ENCODE peak calls at places on chromosomes 6 and 20, in four cellular contexts. B is AG04449, P is HAP-1, U is adipocyte. T is an unnamed sample.

GRCh38 chr6:129498950-129499870 is 210.8 kb downstream of the ARHGAP18 start:
- DNase-seq in U (peak), B (no peak), P (peak), T (peak)

GRCh38 chr20:57509665-57510237 is 15.2 kb downstream of the CTCFL start:
- DNase-seq in U (peak), B (no peak), P (no peak), T (peak)

GRCh38 chr6:15950962-15951569 is 177.8 kb upstream of the MYLIP start:
- DNase-seq in P (no peak), U (no peak), B (no peak), T (no peak)

GRCh38 chr20:25063546-25063945 is 5.6 kb upstream of the ACSS1 start:
- DNase-seq in P (no peak), U (no peak), B (no peak), T (no peak)

GRCh38 chr6:50925548-50925947 is 106.9 kb downstream of the TFAP2B start:
- DNase-seq in P (no peak), B (no peak), U (no peak), T (no peak)

GRCh38 chr6:13295576-13295975 is 32.8 kb downstream of the TBC1D7 start:
- DNase-seq in P (no peak), U (no peak), B (no peak), T (no peak)

GRCh38 chr6:169335301-169335700 is 81.7 kb upstream of the THBS2 start:
- DNase-seq in U (no peak), B (no peak), P (peak), T (no peak)

GRCh38 chr6:30778001-30778400 is 33.7 kb upstream of the IER3 start:
- DNase-seq in U (no peak), B (no peak), P (no peak), T (no peak)

GRCh38 chr20:37369846-37370245 is 23.9 kb downstream of the SRC start:
- DNase-seq in P (no peak), U (no peak), B (no peak), T (no peak)

GRCh38 chr6:148947621-148948444 is 201.0 kb downstream of the UST start:
- DNase-seq in U (peak), P (peak), B (no peak), T (peak)

GRCh38 chr6:34516391-34517324 is 39.5 kb downstream of the SPDEF start:
- DNase-seq in B (no peak), U (no peak), P (no peak), T (no peak)

GRCh38 chr20:60087563-60088105 is 129.4 kb downstream of the CDH26 start:
- DNase-seq in P (no peak), U (no peak), B (no peak), T (peak)

GRCh38 chr6:104326173-104327001 is 533.3 kb downstream of the HACE1 start:
- DNase-seq in B (no peak), P (no peak), U (peak), T (peak)

GRCh38 chr20:57440678-57441509 is 49.7 kb downstream of the RBM38 start:
- DNase-seq in U (no peak), B (no peak), P (no peak), T (peak)

GRCh38 chr20:45056473-45057148 is 44.3 kb downstream of the KCNS1 start:
- DNase-seq in U (no peak), B (no peak), P (no peak), T (no peak)

GRCh38 chr6:113402541-113402940 is 454.6 kb upstream of the MARCKS start:
- DNase-seq in B (no peak), P (no peak), U (no peak), T (no peak)

GRCh38 chr6:16985484-16986284 is 116.2 kb upstream of the STMND1 start:
- DNase-seq in P (no peak), B (peak), U (peak), T (peak)

GRCh38 chr20:25860531-25861150 is 164.0 kb upstream of the ZNF337 start:
- DNase-seq in P (no peak), B (no peak), U (no peak), T (no peak)

GRCh38 chr6:73388433-73388799 is 6.2 kb upstream of the DDX43 start:
- DNase-seq in U (no peak), B (no peak), P (no peak), T (no peak)

GRCh38 chr20:2005831-2006426 is 12.1 kb upstream of the PDYN start:
- DNase-seq in B (no peak), P (peak), U (peak), T (peak)

GRCh38 chr20:38130687-38131587 is 34.1 kb downstream of the TGM2 start:
- DNase-seq in P (no peak), B (no peak), U (no peak), T (no peak)

GRCh38 chr6:107304421-107305025 is 154.8 kb downstream of the PDSS2 start:
- DNase-seq in U (no peak), B (no peak), P (no peak), T (no peak)

GRCh38 chr6:156691018-156691417 is 86.2 kb upstream of the ARID1B start:
- DNase-seq in U (no peak), P (no peak), B (no peak), T (no peak)

GRCh38 chr6:17455919-17456318 is 62.5 kb downstream of the CAP2 start:
- DNase-seq in B (no peak), U (no peak), P (no peak), T (no peak)

GRCh38 chr6:13534536-13534935 is 39.9 kb upstream of the SIRT5 start:
- DNase-seq in B (no peak), P (no peak), U (no peak), T (no peak)

GRCh38 chr6:42729731-42730130 is 7.3 kb upstream of the PRPH2 start:
- DNase-seq in U (peak), B (no peak), P (no peak), T (peak)

GRCh38 chr6:79117752-79118151 is 39.7 kb upstream of the PHIP start:
- DNase-seq in B (no peak), U (no peak), P (no peak), T (peak)

GRCh38 chr6:166671434-166672061 is 44.5 kb upstream of the RPS6KA2 start:
- DNase-seq in U (no peak), B (no peak), P (no peak), T (no peak)

GRCh38 chr20:56566621-56567020 is 33.6 kb downstream of the FAM209B start:
- DNase-seq in P (peak), U (no peak), B (no peak), T (no peak)

GRCh38 chr6:14981960-14982359 is 263.9 kb upstream of the JARID2 start:
- DNase-seq in B (no peak), U (no peak), P (no peak), T (no peak)

GRCh38 chr6:142935553-142936517 is 9.1 kb downstream of the HIVEP2 start:
- DNase-seq in B (no peak), P (no peak), U (no peak), T (no peak)

GRCh38 chr20:64161595-64162238 is 2.5 kb upstream of the MYT1 start:
- DNase-seq in P (peak), B (no peak), U (peak), T (peak)
- H3K4me3 ChIP-seq in P (no peak), B (no peak), U (no peak), T (no peak)

GRCh38 chr20:62068997-62069396 is 3.3 kb upstream of the TAF4 start:
- DNase-seq in U (no peak), B (no peak), P (no peak), T (no peak)

GRCh38 chr20:62066983-62067433 is 1.3 kb upstream of the TAF4 start:
- DNase-seq in B (no peak), U (peak), P (no peak), T (no peak)

GRCh38 chr20:62065669-62066338 is at the start of gene TAF4:
- DNase-seq in P (peak), U (peak), B (no peak), T (peak)

GRCh38 chr20:62066339-62066982 is 780 bp upstream of the TAF4 start:
- DNase-seq in U (peak), P (peak), B (no peak), T (no peak)

DNA sequence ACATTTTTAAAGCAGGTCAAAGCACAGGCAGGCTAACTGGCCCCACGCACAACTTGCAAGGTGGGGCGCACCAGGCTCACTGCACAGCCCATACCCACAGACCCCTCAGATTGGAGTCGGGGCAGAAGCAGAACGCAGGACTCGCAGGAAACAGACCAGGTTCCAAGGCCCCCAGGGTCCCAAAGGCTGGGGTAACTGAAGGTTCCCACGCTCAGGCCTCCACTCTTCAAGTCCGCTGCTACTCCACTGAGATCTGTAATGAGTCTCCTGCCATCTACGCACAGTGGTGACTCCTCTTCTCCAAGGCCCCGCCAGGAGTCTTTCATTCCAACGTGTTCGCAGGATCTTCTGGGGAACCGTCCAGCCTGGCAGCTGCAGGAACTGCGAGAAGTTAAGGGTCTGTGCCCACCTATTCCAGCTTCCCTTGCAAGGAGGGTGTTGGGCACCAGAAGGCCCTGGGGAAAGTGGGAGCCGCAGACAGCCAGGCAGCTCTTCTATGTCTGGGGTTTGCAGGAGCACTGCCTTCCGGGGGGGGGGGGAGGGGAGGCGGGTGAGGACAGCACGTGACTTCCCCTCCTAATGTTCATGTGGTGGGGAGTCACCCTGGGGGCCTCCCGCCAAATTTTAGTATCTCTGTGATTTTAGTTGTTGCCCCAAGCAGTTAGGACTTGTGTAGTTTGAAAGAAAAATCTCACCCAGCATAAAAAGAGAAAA is 2.0 kb upstream of the TAF4 start:
- DNase-seq in P (no peak), B (no peak), U (no peak), T (no peak)
- H3K4me3 ChIP-seq in P (no peak), B (no peak), U (no peak), T (no peak)

GRCh38 chr20:51267679-51268078 is 244.8 kb upstream of the KCNG1 start:
- DNase-seq in B (no peak), U (no peak), P (no peak), T (no peak)
- H3K4me3 ChIP-seq in B (no peak), U (no peak), P (no peak), T (no peak)

DNA sequence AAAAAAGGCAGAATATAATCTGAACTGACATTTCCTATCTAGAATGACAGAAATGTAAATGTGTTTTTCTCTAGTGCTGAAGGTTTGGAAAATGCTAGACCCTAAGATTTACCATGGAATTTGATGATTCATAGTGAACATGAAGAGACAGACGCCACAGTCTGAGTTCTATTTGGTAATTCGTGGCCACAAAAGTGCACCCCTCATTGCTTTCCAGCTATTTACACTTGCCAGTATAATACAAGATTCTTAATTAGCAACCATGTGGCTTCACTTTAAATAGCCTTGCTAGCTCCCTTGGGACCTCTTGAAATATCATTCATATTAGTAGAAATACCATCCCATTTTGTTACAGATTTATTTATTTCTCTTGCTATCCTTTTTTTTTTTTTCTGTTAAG is 636.8 kb downstream of the PRKN start:
- DNase-seq in P (no peak), U (peak), B (no peak), T (peak)
- H3K4me3 ChIP-seq in P (no peak), U (no peak), B (no peak), T (no peak)

GRCh38 chr6:38290133-38290801 is 349.5 kb downstream of the BTBD9 start:
- DNase-seq in P (no peak), B (no peak), U (no peak), T (no peak)
- H3K4me3 ChIP-seq in P (no peak), B (no peak), U (no peak), T (no peak)

GRCh38 chr6:45637611-45638257 is 260.0 kb upstream of the SUPT3H start:
- DNase-seq in P (no peak), U (no peak), B (no peak), T (no peak)
- H3K4me3 ChIP-seq in P (no peak), U (no peak), B (no peak), T (no peak)

GRCh38 chr6:163513570-163514166 is 99.2 kb downstream of the QKI start:
- DNase-seq in B (no peak), P (no peak), U (no peak), T (no peak)
- H3K4me3 ChIP-seq in B (no peak), P (no peak), U (no peak), T (no peak)

DNA sequence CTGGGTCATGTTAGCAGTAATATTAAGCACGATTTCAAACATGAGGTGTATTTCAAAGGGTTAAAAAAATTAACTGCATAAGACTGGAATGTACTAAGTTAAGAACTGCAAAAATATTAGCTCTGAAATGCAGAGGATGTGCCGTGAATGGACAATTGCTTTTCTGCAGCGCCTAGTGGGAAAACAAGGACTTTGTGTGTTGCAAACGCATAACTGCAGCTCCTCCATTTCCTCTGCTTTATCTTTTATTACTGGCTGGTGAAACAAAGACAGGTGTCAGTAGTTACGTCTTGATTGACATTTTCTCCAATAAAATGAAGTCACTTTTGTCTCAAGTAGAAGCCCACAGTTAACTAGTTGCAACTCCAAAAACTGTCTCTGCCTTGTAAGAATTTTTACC is 1.7 kb downstream of the PDE7B start:
- DNase-seq in B (no peak), U (peak), P (no peak), T (peak)
- H3K4me3 ChIP-seq in B (peak), U (peak), P (no peak), T (no peak)